ENCODE peak calls at places on chromosomes 7 and 10, in six cellular contexts. J, Q, C, R, W and M are unnamed samples.

GRCh38 chr10:121527690-121528089 is 70.6 kb downstream of the FGFR2 start:
- DNase-seq in J (no peak), Q (no peak), C (no peak), R (no peak), W (peak), M (no peak)

GRCh38 chr10:109343293-109343692 is 580.0 kb downstream of the XPNPEP1 start:
- DNase-seq in J (no peak), Q (no peak), C (no peak), R (no peak), W (no peak), M (no peak)

GRCh38 chr7:151013728-151014497 is 10.4 kb downstream of the ATG9B start:
- DNase-seq in J (peak), Q (peak), C (no peak), R (peak), W (peak), M (peak)

GRCh38 chr7:2985866-2986265 is 57.8 kb downstream of the CARD11 start:
- DNase-seq in J (no peak), Q (no peak), C (no peak), R (no peak), W (no peak), M (no peak)

GRCh38 chr7:140059288-140060242 is 3.2 kb downstream of the PARP12 start:
- DNase-seq in J (no peak), Q (no peak), C (peak), R (no peak), W (peak), M (peak)

GRCh38 chr7:114048386-114049235 is 129.8 kb upstream of the PPP1R3A start:
- DNase-seq in J (no peak), Q (no peak), C (peak), R (no peak), W (no peak), M (no peak)

GRCh38 chr10:79137826-79138225 is 69.1 kb downstream of the ZMIZ1 start:
- DNase-seq in J (peak), Q (peak), C (no peak), R (no peak), W (no peak), M (no peak)

GRCh38 chr10:61795551-61795950 is 105.9 kb upstream of the ARID5B start:
- DNase-seq in J (no peak), Q (no peak), C (no peak), R (no peak), W (no peak), M (no peak)

GRCh38 chr7:128244861-128245260 is 3.8 kb downstream of the LEP start:
- DNase-seq in J (no peak), Q (no peak), C (no peak), R (no peak), W (no peak), M (no peak)

GRCh38 chr7:117683736-117684135 is 189.5 kb downstream of the CTTNBP2 start:
- DNase-seq in J (no peak), Q (no peak), C (no peak), R (no peak), W (no peak), M (no peak)

GRCh38 chr10:133128126-133129081 is 31.6 kb upstream of the KNDC1 start:
- DNase-seq in J (peak), Q (peak), C (no peak), R (no peak), W (no peak), M (no peak)

GRCh38 chr7:132489776-132490237 is 86.5 kb downstream of the PLXNA4 start:
- DNase-seq in J (no peak), Q (no peak), C (no peak), R (no peak), W (no peak), M (no peak)

GRCh38 chr7:119482209-119482608 is 790.8 kb upstream of the KCND2 start:
- DNase-seq in J (peak), Q (peak), C (peak), R (no peak), W (no peak), M (no peak)

GRCh38 chr10:125084191-125085186 is 75.9 kb downstream of the CTBP2 start:
- DNase-seq in J (peak), Q (no peak), C (peak), R (no peak), W (peak), M (no peak)

GRCh38 chr7:1720325-1720724 is 50.2 kb downstream of the ELFN1 start:
- DNase-seq in J (no peak), Q (no peak), C (no peak), R (no peak), W (no peak), M (no peak)

GRCh38 chr7:100671353-100672327 is 1.9 kb upstream of the GNB2 start:
- DNase-seq in J (peak), Q (no peak), C (no peak), R (no peak), W (no peak), M (no peak)

GRCh38 chr7:100673942-100674431 is 447 bp downstream of the GNB2 start:
- DNase-seq in J (peak), Q (peak), C (no peak), R (no peak), W (peak), M (no peak)

GRCh38 chr7:100675581-100676350 is 2.2 kb downstream of the GNB2 start:
- DNase-seq in J (peak), Q (peak), C (peak), R (peak), W (peak), M (peak)

GRCh38 chr7:100674441-100675407 is 1.2 kb downstream of the GNB2 start:
- DNase-seq in J (peak), Q (peak), C (no peak), R (no peak), W (no peak), M (peak)

DNA sequence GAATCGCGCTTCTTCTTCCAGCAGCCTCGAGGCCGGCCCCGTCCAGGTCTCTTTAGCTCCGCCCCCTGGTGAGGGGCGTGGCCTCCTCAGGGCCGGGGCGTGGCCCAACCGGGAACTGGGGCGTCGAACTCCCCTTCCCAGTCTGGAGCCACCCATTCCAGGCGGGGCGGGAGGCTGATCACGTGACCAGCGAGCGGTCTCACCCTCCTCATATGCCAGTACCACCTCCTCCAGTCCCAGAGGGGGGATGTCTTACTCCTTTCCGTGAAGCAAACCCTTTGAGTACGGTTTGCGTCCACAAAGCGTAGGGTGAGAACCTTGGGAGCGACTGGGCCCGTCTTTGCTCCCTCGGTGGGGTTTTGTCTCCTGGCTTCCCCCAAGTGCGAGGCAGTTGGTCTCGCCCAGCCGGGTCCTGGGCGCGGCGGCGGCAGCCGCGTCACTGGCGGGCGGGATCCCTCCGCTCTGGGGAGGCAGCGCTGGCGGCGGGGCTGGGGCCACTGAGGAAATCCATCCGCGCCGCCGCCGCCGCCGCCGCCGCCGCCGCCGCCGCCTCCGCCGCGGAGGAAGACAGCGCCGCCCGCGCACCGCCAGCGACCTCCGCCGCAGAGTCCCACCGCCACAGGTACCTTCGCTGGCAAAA is at the start of gene GNB2:
- DNase-seq in J (peak), Q (peak), C (peak), R (peak), W (peak), M (peak)
- TF ChIP-seq POLR2A in J (peak), Q (peak), C (peak), R (no peak), W (peak), M (no peak)

DNA sequence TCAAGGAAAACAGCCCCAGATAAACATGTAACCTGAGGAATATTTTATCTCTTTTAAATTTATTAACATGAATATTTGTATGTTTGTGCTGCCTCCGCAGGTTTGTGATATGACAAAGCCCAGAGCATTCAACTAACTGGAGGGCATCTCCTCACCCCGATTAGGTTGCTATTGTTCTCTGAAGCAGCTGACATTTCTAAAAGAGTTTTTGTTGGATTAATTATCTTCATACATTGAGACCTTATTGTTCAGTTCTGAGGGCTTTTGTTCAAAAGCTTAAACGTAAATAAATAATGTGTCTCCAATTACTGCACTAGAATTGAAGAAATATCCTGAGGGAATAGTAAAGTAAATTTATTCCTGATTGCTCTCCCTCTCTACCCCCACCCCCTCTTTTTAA is 89.5 kb upstream of the SEMA3E start:
- DNase-seq in J (no peak), Q (no peak), C (no peak), R (no peak), W (no peak), M (no peak)
- TF ChIP-seq POLR2A in J (no peak), Q (no peak), C (no peak), R (no peak), W (no peak), M (no peak)

GRCh38 chr10:119073584-119073983 is 7.0 kb downstream of the EIF3A start:
- DNase-seq in J (no peak), Q (no peak), C (no peak), R (no peak), W (no peak), M (no peak)

GRCh38 chr10:119070395-119071165 is 10.0 kb downstream of the EIF3A start:
- DNase-seq in J (no peak), Q (no peak), C (no peak), R (no peak), W (no peak), M (no peak)
- TF ChIP-seq POLR2A in J (no peak), Q (no peak), C (no peak), R (no peak), W (no peak), M (no peak)

GRCh38 chr7:98249106-98249505 is 2.9 kb downstream of the TECPR1 start:
- DNase-seq in J (no peak), Q (no peak), C (no peak), R (no peak), W (no peak), M (no peak)

GRCh38 chr7:98251844-98252639 is at the start of gene TECPR1:
- DNase-seq in J (peak), Q (peak), C (peak), R (peak), W (peak), M (peak)

GRCh38 chr7:98250789-98251188 is 1.2 kb downstream of the TECPR1 start:
- DNase-seq in J (no peak), Q (no peak), C (no peak), R (no peak), W (no peak), M (no peak)

GRCh38 chr7:98252655-98253054 is 623 bp upstream of the TECPR1 start:
- DNase-seq in J (no peak), Q (no peak), C (no peak), R (no peak), W (no peak), M (no peak)

DNA sequence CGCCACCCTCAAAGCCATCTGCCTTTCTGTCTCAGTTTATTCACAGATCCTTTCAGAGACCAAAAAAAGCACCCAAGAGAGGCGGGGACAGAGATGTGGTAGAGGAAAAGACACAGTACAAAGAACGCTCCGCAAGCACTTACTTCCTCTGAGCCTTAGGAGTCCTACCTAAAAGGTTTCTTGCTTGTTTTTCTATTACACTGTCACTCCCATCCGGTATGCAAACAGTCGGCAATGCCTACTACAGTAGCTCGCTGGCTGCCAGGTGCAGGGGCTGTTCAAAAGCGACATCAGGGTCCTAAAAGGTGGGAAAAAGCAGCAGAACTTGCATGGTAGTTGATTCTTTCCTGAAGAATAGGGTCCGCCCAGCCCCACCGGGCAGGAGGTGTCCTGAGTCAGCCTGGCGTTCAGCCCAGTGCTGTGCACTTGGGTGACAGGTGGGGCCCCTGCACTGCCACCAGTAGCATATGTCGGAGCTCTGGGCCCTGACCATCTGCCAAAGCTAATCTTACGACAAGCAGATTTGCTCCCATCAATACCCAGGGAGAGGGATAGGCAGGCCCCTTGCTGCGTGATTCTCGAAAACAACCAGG is 685 bp downstream of the TECPR1 start:
- DNase-seq in J (peak), Q (no peak), C (peak), R (no peak), W (no peak), M (no peak)
- TF ChIP-seq POLR2A in J (no peak), Q (no peak), C (no peak), R (no peak), W (no peak), M (no peak)

GRCh38 chr7:26186364-26187311 is 13.9 kb downstream of the HNRNPA2B1 start:
- DNase-seq in J (no peak), Q (no peak), C (no peak), R (no peak), W (no peak), M (no peak)
- TF ChIP-seq POLR2A in J (no peak), Q (peak), C (no peak), R (no peak), W (no peak), M (no peak)

DNA sequence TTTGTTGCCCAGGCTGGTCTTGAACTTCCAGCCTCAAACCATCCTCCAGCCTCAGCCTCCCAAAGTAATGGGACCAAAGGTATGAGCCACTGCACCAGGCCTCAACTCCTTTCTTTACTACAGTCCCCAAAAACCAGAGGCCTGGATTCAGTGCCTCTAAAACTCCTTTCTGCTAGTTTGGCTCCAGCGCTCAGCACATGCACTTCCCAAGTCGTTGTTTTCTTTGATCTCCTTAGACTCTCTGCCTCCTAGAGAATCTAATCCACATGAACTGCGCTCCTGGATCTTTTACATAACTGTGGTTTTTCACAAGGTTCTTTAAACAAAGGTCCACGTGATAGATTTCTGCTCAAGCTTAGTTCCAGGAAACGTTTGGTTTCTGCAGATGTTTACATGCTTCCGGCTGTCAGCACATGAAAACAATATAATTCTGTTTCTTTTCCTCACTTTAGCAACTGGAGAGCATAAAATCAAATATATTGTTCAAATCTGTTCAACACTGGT is 270.6 kb upstream of the MKLN1 start:
- DNase-seq in J (no peak), Q (no peak), C (no peak), R (no peak), W (no peak), M (no peak)
- TF ChIP-seq POLR2A in J (no peak), Q (no peak), C (no peak), R (no peak), W (no peak), M (no peak)

DNA sequence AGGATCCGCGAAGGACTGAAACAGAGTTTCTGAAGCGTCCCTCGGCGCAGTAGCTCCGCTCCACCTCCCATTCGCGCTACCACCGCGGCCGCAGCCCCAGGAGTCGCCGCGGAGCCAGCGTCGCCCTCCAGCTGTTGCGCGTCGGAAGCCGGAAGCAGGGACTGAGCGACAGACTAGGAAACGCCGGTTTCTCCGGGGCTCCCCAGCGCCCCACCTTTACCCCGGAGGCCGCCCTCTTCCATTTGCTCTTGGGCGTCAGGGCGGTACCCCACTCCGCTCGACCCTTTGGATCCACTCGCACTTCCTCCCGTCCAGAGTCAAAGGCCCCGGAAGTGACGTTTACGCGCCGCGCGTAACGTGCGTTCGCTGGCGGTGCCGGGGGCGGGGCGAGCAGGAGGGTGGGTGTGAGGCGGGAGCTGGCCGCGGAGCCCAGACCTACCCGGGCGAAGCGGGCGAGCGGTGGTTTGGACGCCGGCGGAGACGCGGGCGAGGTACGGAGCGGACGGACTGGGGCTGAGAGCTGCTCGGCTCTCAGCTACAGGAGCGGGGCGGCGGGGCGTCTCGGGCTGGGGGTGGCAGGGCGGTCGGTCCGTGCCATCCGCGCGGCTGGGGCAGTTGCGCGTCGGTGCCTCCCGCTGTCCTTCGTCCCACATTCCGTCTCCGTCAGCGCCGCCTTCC is at the start of gene RABGEF1:
- DNase-seq in J (peak), Q (peak), C (peak), R (peak), W (peak), M (peak)
- TF ChIP-seq POLR2A in J (peak), Q (peak), C (peak), R (peak), W (peak), M (peak)